ENCODE peak calls at places on chromosome 19, in six cellular contexts. One of them, this sample, is unnamed.

GRCh38 chr19:4358709-4359626 is 15.6 kb downstream of the MPND start:
- DNase-seq in heart right ventricle: no peak
- DNase-seq in EL: no peak
- DNase-seq in neuronal stem cell: no peak
- DNase-seq in fibroblast of mammary gland: no peak
- DNase-seq in ACHN: no peak
- DNase-seq in this sample: no peak

GRCh38 chr19:48444129-48444932 is 1.5 kb upstream of the GRWD1 start:
- DNase-seq in heart right ventricle: no peak
- DNase-seq in EL: no peak
- DNase-seq in neuronal stem cell: no peak
- DNase-seq in fibroblast of mammary gland: no peak
- DNase-seq in ACHN: no peak
- DNase-seq in this sample: peak

GRCh38 chr19:37975596-37976515 is 68.8 kb downstream of the SIPA1L3 start:
- DNase-seq in heart right ventricle: no peak
- DNase-seq in EL: no peak
- DNase-seq in neuronal stem cell: no peak
- DNase-seq in fibroblast of mammary gland: no peak
- DNase-seq in ACHN: no peak
- DNase-seq in this sample: no peak

GRCh38 chr19:39142655-39143054 is 17.1 kb downstream of the PAK4 start:
- DNase-seq in heart right ventricle: no peak
- DNase-seq in EL: no peak
- DNase-seq in neuronal stem cell: no peak
- DNase-seq in fibroblast of mammary gland: no peak
- DNase-seq in ACHN: no peak
- DNase-seq in this sample: no peak

GRCh38 chr19:18282021-18282787 is 782 bp upstream of the JUND start:
- DNase-seq in heart right ventricle: peak
- DNase-seq in EL: no peak
- DNase-seq in neuronal stem cell: no peak
- DNase-seq in fibroblast of mammary gland: peak
- DNase-seq in ACHN: peak
- DNase-seq in this sample: no peak

GRCh38 chr19:1690570-1691307 is 38.3 kb upstream of the TCF3 start:
- DNase-seq in heart right ventricle: no peak
- DNase-seq in EL: peak
- DNase-seq in neuronal stem cell: peak
- DNase-seq in fibroblast of mammary gland: peak
- DNase-seq in ACHN: peak
- DNase-seq in this sample: peak

GRCh38 chr19:51803965-51804364 is 9.0 kb downstream of the FPR3 start:
- DNase-seq in heart right ventricle: no peak
- DNase-seq in EL: no peak
- DNase-seq in neuronal stem cell: no peak
- DNase-seq in fibroblast of mammary gland: no peak
- DNase-seq in ACHN: no peak
- DNase-seq in this sample: no peak

GRCh38 chr19:48659768-48660167 is 13.0 kb downstream of the NTN5 start:
- DNase-seq in heart right ventricle: no peak
- DNase-seq in EL: no peak
- DNase-seq in neuronal stem cell: no peak
- DNase-seq in fibroblast of mammary gland: peak
- DNase-seq in ACHN: no peak
- DNase-seq in this sample: peak

GRCh38 chr19:34962945-34963530 is 991 bp downstream of the ZNF792 start:
- DNase-seq in heart right ventricle: peak
- DNase-seq in EL: no peak
- DNase-seq in neuronal stem cell: no peak
- DNase-seq in fibroblast of mammary gland: no peak
- DNase-seq in ACHN: no peak
- DNase-seq in this sample: peak

GRCh38 chr19:44626067-44626624 is 12.8 kb downstream of the IGSF23 start:
- DNase-seq in heart right ventricle: no peak
- DNase-seq in EL: peak
- DNase-seq in neuronal stem cell: no peak
- DNase-seq in fibroblast of mammary gland: peak
- DNase-seq in ACHN: peak
- DNase-seq in this sample: peak

GRCh38 chr19:2625434-2625833 is 77.1 kb downstream of the GNG7 start:
- DNase-seq in heart right ventricle: no peak
- DNase-seq in EL: no peak
- DNase-seq in neuronal stem cell: no peak
- DNase-seq in fibroblast of mammary gland: no peak
- DNase-seq in ACHN: no peak
- DNase-seq in this sample: no peak

GRCh38 chr19:23822735-23823134 is 64.0 kb upstream of the ZNF681 start:
- DNase-seq in heart right ventricle: no peak
- DNase-seq in EL: no peak
- DNase-seq in neuronal stem cell: no peak
- DNase-seq in fibroblast of mammary gland: no peak
- DNase-seq in ACHN: no peak
- DNase-seq in this sample: no peak

GRCh38 chr19:29311391-29311790 is 98.4 kb upstream of the UQCRFS1 start:
- DNase-seq in heart right ventricle: no peak
- DNase-seq in EL: no peak
- DNase-seq in neuronal stem cell: no peak
- DNase-seq in fibroblast of mammary gland: no peak
- DNase-seq in ACHN: no peak
- DNase-seq in this sample: no peak

GRCh38 chr19:5246554-5247155 is 94.0 kb downstream of the PTPRS start:
- DNase-seq in heart right ventricle: no peak
- DNase-seq in EL: no peak
- DNase-seq in neuronal stem cell: no peak
- DNase-seq in fibroblast of mammary gland: no peak
- DNase-seq in ACHN: no peak
- DNase-seq in this sample: no peak

This sample was measured in adipocyte.